ENCODE peak calls at places on chromosomes 2 and 18, in seven cellular contexts. V is heart right ventricle, P is K562, H is adrenal gland, Y is body of pancreas, Q is dorsolateral prefrontal cortex, K is WERI-Rb-1. M is an unnamed sample.

GRCh38 chr2:228593992-228594391 is 412.5 kb upstream of the SPHKAP start:
- DNase-seq in H (no peak), Q (no peak), Y (no peak), V (no peak), K (no peak), P (no peak), M (no peak)

GRCh38 chr18:59988098-59988706 is 88.4 kb downstream of the PMAIP1 start:
- DNase-seq in K (peak), Y (peak), P (peak), H (peak), Q (peak), V (no peak), M (peak)

GRCh38 chr2:28616618-28617017 is 120.8 kb downstream of the PLB1 start:
- DNase-seq in Q (no peak), K (no peak), P (no peak), H (no peak), V (no peak), Y (no peak), M (no peak)

GRCh38 chr2:76867854-76868253 is 654.3 kb downstream of the LRRTM4 start:
- DNase-seq in V (no peak), H (no peak), P (no peak), Y (no peak), K (no peak), Q (no peak), M (peak)

GRCh38 chr2:37154790-37155189 is 2.0 kb downstream of the EIF2AK2 start:
- DNase-seq in P (no peak), Y (no peak), V (no peak), H (no peak), Q (no peak), K (no peak), M (no peak)

GRCh38 chr2:216012133-216012829 is 1.1 kb downstream of the MREG start:
- DNase-seq in K (peak), Y (no peak), V (no peak), Q (no peak), H (no peak), P (no peak), M (no peak)

GRCh38 chr2:88187038-88187676 is 17.0 kb downstream of the THNSL2 start:
- DNase-seq in V (peak), Y (peak), Q (peak), H (peak), P (peak), K (peak), M (peak)

GRCh38 chr18:39751161-39751560 is 2185.6 kb upstream of the CELF4 start:
- DNase-seq in Y (no peak), Q (no peak), K (no peak), H (no peak), V (no peak), P (no peak), M (no peak)

GRCh38 chr2:219998099-219998498 is 370.7 kb downstream of the SLC4A3 start:
- DNase-seq in Y (no peak), P (no peak), H (no peak), V (no peak), K (no peak), Q (no peak), M (no peak)
- TF ChIP-seq CTCF in Y (no peak), P (no peak), H (no peak), V (no peak), K (peak), Q (no peak), M (peak)

GRCh38 chr2:160418853-160419252 is 74.8 kb downstream of the RBMS1 start:
- DNase-seq in P (no peak), K (no peak), V (no peak), Y (no peak), Q (no peak), H (no peak), M (no peak)

GRCh38 chr2:160418398-160418765 is 75.2 kb downstream of the RBMS1 start:
- DNase-seq in Q (no peak), Y (no peak), H (no peak), V (no peak), P (no peak), K (no peak), M (no peak)

GRCh38 chr2:160420711-160421110 is 72.9 kb downstream of the RBMS1 start:
- DNase-seq in K (no peak), Y (no peak), Q (no peak), H (no peak), P (no peak), V (no peak), M (no peak)

GRCh38 chr2:160417745-160418397 is 75.7 kb downstream of the RBMS1 start:
- DNase-seq in V (no peak), K (no peak), Y (no peak), Q (no peak), H (no peak), P (no peak), M (peak)

GRCh38 chr2:160419776-160420521 is 73.7 kb downstream of the RBMS1 start:
- DNase-seq in V (peak), Q (no peak), K (no peak), Y (no peak), H (no peak), P (no peak), M (peak)
- H3K27ac ChIP-seq in V (peak), Q (no peak), K (no peak), Y (no peak), H (no peak), P (no peak), M (peak)

DNA sequence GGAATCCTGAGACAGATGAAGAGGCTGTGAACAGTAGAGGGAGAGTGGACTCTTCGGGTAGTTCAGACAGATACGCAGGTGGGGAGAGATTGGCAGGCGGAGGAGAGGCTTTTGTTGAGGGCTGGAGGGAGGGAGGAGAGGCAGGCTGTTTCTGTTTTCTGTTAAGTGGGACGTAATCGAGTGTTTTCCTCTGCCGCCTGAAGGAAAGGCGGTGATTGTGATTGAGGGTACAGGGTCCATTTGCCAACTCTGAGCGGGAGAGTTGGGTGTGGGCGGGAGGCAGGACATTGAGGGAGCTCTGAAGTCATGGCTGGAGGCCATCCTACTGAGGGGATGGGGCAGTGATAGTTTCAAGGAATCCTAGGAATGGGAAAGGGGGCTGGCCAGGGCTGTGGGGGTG is 167.3 kb downstream of the AGAP1 start:
- DNase-seq in Y (no peak), V (no peak), P (no peak), Q (no peak), H (no peak), K (no peak), M (no peak)
- H3K4me3 ChIP-seq in Y (no peak), V (no peak), P (no peak), Q (no peak), H (no peak), K (no peak), M (no peak)

DNA sequence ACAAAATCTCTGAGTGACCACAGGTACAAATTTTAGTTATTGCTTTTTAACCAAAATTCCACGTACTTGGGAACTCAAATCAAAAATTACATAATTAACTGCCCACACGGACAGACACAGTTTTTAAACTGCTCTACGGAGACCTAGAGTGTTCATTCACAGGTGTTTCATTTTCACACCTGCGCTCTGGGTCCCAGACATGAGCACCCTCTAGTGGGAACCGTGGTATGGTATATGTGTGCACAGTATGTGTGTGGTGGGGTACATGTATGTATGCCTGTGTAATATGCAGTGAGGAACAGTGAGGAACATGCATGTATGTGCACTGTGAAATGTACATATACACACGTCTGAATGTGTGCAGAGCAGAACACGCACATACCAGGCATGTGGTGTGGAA is 65.0 kb downstream of the PPP4R1 start:
- DNase-seq in P (no peak), K (no peak), V (no peak), Q (no peak), H (no peak), Y (peak), M (no peak)
- TF ChIP-seq CTCF in P (peak), K (peak), V (no peak), Q (no peak), H (no peak), Y (peak), M (peak)

GRCh38 chr2:5544205-5544786 is 147.9 kb upstream of the SOX11 start:
- DNase-seq in Y (no peak), P (no peak), K (no peak), Q (no peak), V (no peak), H (no peak), M (no peak)
- H3K27ac ChIP-seq in Y (no peak), P (no peak), K (no peak), Q (no peak), V (no peak), H (no peak), M (no peak)

M was measured in brain microvascular endothelial cell.